ENCODE peak calls at places on chromosomes 13 and 19, in four cellular contexts. One of them, this sample, is unnamed.

GRCh38 chr19:37989855-37990254 is 82.8 kb downstream of the SIPA1L3 start:
- DNase-seq in A549: no peak
- DNase-seq in stomach: no peak
- DNase-seq in transverse colon: no peak
- DNase-seq in this sample: no peak

GRCh38 chr19:10193666-10194499 is 870 bp downstream of the DNMT1 start:
- DNase-seq in stomach: no peak
- DNase-seq in transverse colon: peak; percentile 10
- DNase-seq in A549: peak; percentile 49
- DNase-seq in this sample: no peak

GRCh38 chr13:50951366-50951765 is 41.8 kb downstream of the RNASEH2B start:
- DNase-seq in stomach: no peak
- DNase-seq in transverse colon: no peak
- DNase-seq in A549: no peak
- DNase-seq in this sample: no peak

GRCh38 chr19:45475537-45476348 is 7.9 kb downstream of the FOSB start:
- DNase-seq in A549: no peak
- DNase-seq in transverse colon: no peak
- DNase-seq in stomach: no peak
- DNase-seq in this sample: no peak

GRCh38 chr19:48403606-48404005 is 10.1 kb downstream of the GRIN2D start:
- DNase-seq in stomach: no peak
- DNase-seq in A549: no peak
- DNase-seq in transverse colon: peak; percentile 60
- DNase-seq in this sample: no peak

GRCh38 chr13:20360041-20360491 is 127.9 kb upstream of the GJB6 start:
- DNase-seq in stomach: no peak
- DNase-seq in transverse colon: no peak
- DNase-seq in A549: no peak
- DNase-seq in this sample: no peak

GRCh38 chr19:40412866-40413265 is 312 bp downstream of the PRX start:
- DNase-seq in transverse colon: no peak
- DNase-seq in stomach: no peak
- DNase-seq in A549: no peak
- DNase-seq in this sample: no peak

GRCh38 chr19:47512183-47512947 is 2.5 kb downstream of the NAPA start:
- DNase-seq in stomach: peak; percentile 83
- DNase-seq in transverse colon: peak; percentile 77
- DNase-seq in A549: no peak
- DNase-seq in this sample: peak; percentile 60

GRCh38 chr19:17170538-17171297 is 44.4 kb upstream of the USE1 start:
- DNase-seq in A549: no peak
- DNase-seq in transverse colon: no peak
- DNase-seq in stomach: no peak
- DNase-seq in this sample: no peak

GRCh38 chr19:23777216-23777615 is 18.5 kb upstream of the ZNF681 start:
- DNase-seq in transverse colon: peak; percentile 31
- DNase-seq in stomach: no peak
- DNase-seq in A549: no peak
- DNase-seq in this sample: no peak

GRCh38 chr13:102367836-102368235 is 34.0 kb downstream of the FGF14 start:
- DNase-seq in A549: no peak
- DNase-seq in stomach: no peak
- DNase-seq in transverse colon: no peak
- DNase-seq in this sample: no peak

GRCh38 chr19:17097593-17098126 is 22.1 kb downstream of the MYO9B start:
- DNase-seq in transverse colon: no peak
- DNase-seq in A549: no peak
- DNase-seq in stomach: no peak
- DNase-seq in this sample: no peak

GRCh38 chr19:35098413-35099049 is 17.1 kb upstream of the FXYD3 start:
- DNase-seq in A549: no peak
- DNase-seq in transverse colon: no peak
- DNase-seq in stomach: peak; percentile 85
- DNase-seq in this sample: no peak

GRCh38 chr13:44629465-44630183 is 53.5 kb upstream of the TSC22D1 start:
- DNase-seq in stomach: no peak
- DNase-seq in transverse colon: no peak
- DNase-seq in A549: no peak
- DNase-seq in this sample: no peak

GRCh38 chr19:39212377-39212742 is 8.3 kb upstream of the SYCN start:
- DNase-seq in transverse colon: peak; percentile 26
- DNase-seq in stomach: peak; percentile 59
- DNase-seq in A549: no peak
- DNase-seq in this sample: no peak

GRCh38 chr13:66845393-66845792 is 384.7 kb downstream of the PCDH9 start:
- DNase-seq in stomach: no peak
- DNase-seq in A549: no peak
- DNase-seq in transverse colon: no peak
- DNase-seq in this sample: no peak

GRCh38 chr13:24360106-24360505 is 50.7 kb downstream of the C1QTNF9 start:
- DNase-seq in stomach: no peak
- DNase-seq in A549: no peak
- DNase-seq in transverse colon: no peak
- DNase-seq in this sample: no peak

GRCh38 chr19:46346821-46347571 is at the start of gene PPP5C:
- DNase-seq in A549: peak; percentile 100
- DNase-seq in transverse colon: peak; percentile 95
- DNase-seq in stomach: peak; percentile 95
- DNase-seq in this sample: peak; percentile 92

GRCh38 chr13:49976314-49977258 is 20.3 kb upstream of the TRIM13 start:
- DNase-seq in transverse colon: peak; percentile 81
- DNase-seq in A549: peak; percentile 41
- DNase-seq in stomach: peak; percentile 83
- DNase-seq in this sample: peak; percentile 64

GRCh38 chr19:49803529-49803856 is 9.6 kb downstream of the FUZ start:
- DNase-seq in stomach: no peak
- DNase-seq in transverse colon: no peak
- DNase-seq in A549: no peak
- DNase-seq in this sample: no peak

GRCh38 chr19:14772995-14773394 is 5.4 kb downstream of the ADGRE2 start:
- DNase-seq in stomach: no peak
- DNase-seq in A549: no peak
- DNase-seq in transverse colon: no peak
- DNase-seq in this sample: no peak

GRCh38 chr19:11390359-11390758 is 6.2 kb upstream of the EPOR start:
- DNase-seq in stomach: no peak
- DNase-seq in transverse colon: no peak
- DNase-seq in A549: no peak
- DNase-seq in this sample: no peak

GRCh38 chr13:23901365-23901764 is 4.1 kb upstream of the C1QTNF9B start:
- DNase-seq in transverse colon: no peak
- DNase-seq in A549: no peak
- DNase-seq in stomach: no peak
- DNase-seq in this sample: no peak

GRCh38 chr19:3710265-3710812 is 2.2 kb downstream of the TJP3 start:
- DNase-seq in stomach: peak; percentile 99
- DNase-seq in transverse colon: peak; percentile 97
- DNase-seq in A549: peak; percentile 82
- DNase-seq in this sample: no peak

GRCh38 chr19:3716147-3716668 is 8.0 kb downstream of the TJP3 start:
- DNase-seq in A549: no peak
- DNase-seq in transverse colon: no peak
- DNase-seq in stomach: no peak
- DNase-seq in this sample: no peak

GRCh38 chr19:3707868-3708206 is 347 bp upstream of the TJP3 start:
- DNase-seq in stomach: no peak
- DNase-seq in transverse colon: no peak
- DNase-seq in A549: no peak
- DNase-seq in this sample: no peak

GRCh38 chr19:3708207-3708931 is at the start of gene TJP3:
- DNase-seq in transverse colon: peak; percentile 87
- DNase-seq in A549: no peak
- DNase-seq in stomach: peak; percentile 85
- DNase-seq in this sample: no peak

GRCh38 chr19:3712663-3713531 is 4.7 kb downstream of the TJP3 start:
- DNase-seq in transverse colon: peak; percentile 78
- DNase-seq in stomach: peak; percentile 80
- DNase-seq in A549: no peak
- DNase-seq in this sample: no peak
- TF ChIP-seq EP300 in transverse colon: no peak
- TF ChIP-seq EP300 in stomach: no peak
- TF ChIP-seq EP300 in A549: no peak
- TF ChIP-seq EP300 in this sample: no peak

GRCh38 chr19:5680437-5681368 is at the start of the genes HSD11B1L and MICOS13:
- DNase-seq in stomach: peak; percentile 98
- DNase-seq in A549: peak; percentile 87
- DNase-seq in transverse colon: peak; percentile 99
- DNase-seq in this sample: peak; percentile 98
- TF ChIP-seq EP300 in stomach: no peak
- TF ChIP-seq EP300 in A549: no peak
- TF ChIP-seq EP300 in transverse colon: no peak
- TF ChIP-seq EP300 in this sample: peak; percentile 35

GRCh38 chr13:40313269-40314200 is 352.9 kb downstream of the FOXO1 start:
- DNase-seq in stomach: no peak
- DNase-seq in transverse colon: no peak
- DNase-seq in A549: no peak
- DNase-seq in this sample: no peak
- TF ChIP-seq EP300 in stomach: no peak
- TF ChIP-seq EP300 in transverse colon: no peak
- TF ChIP-seq EP300 in A549: no peak
- TF ChIP-seq EP300 in this sample: no peak

GRCh38 chr19:57671124-57671895 is 2.6 kb downstream of the ZSCAN4 start:
- DNase-seq in transverse colon: no peak
- DNase-seq in stomach: no peak
- DNase-seq in A549: no peak
- DNase-seq in this sample: no peak

GRCh38 chr19:57665261-57665806 is 3.4 kb upstream of the ZSCAN4 start:
- DNase-seq in A549: no peak
- DNase-seq in transverse colon: no peak
- DNase-seq in stomach: no peak
- DNase-seq in this sample: no peak

GRCh38 chr19:57672466-57672865 is 3.7 kb downstream of the ZSCAN4 start:
- DNase-seq in transverse colon: no peak
- DNase-seq in A549: no peak
- DNase-seq in stomach: no peak
- DNase-seq in this sample: no peak

GRCh38 chr19:57667220-57667619 is 1.5 kb upstream of the ZSCAN4 start:
- DNase-seq in stomach: no peak
- DNase-seq in A549: no peak
- DNase-seq in transverse colon: no peak
- DNase-seq in this sample: no peak

GRCh38 chr19:57668635-57669034 is at the start of gene ZSCAN4:
- DNase-seq in transverse colon: no peak
- DNase-seq in stomach: no peak
- DNase-seq in A549: no peak
- DNase-seq in this sample: no peak
- TF ChIP-seq EP300 in transverse colon: no peak
- TF ChIP-seq EP300 in stomach: no peak
- TF ChIP-seq EP300 in A549: no peak
- TF ChIP-seq EP300 in this sample: no peak

DNA sequence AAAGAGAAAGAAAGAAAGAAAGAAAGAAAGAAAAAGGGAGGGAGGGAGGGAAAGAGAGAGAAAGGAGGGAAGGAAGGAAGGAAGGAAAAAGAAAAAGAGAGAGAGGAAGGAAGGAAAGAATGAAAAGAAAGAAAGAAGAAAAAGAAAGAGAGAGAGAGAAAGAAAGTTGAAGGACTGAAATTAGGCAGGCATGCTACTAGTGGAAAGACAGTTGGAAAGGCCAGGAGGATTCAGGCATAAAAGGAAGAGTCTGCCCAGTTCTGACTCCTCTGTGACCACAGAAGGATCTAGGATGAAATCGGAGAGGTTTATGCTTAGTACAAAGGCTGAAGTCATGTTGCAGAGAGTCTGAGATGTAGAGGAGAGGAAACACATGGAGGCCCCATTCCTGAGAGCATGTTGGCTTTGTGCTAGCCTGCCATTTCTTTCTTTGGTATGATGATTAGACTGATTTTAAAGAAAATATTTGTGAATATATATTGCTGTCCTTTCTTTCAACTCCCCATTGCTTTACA is 246.5 kb upstream of the ARGLU1 start:
- DNase-seq in stomach: no peak
- DNase-seq in A549: no peak
- DNase-seq in transverse colon: no peak
- DNase-seq in this sample: no peak
- TF ChIP-seq EP300 in stomach: no peak
- TF ChIP-seq EP300 in A549: no peak
- TF ChIP-seq EP300 in transverse colon: no peak
- TF ChIP-seq EP300 in this sample: no peak

DNA sequence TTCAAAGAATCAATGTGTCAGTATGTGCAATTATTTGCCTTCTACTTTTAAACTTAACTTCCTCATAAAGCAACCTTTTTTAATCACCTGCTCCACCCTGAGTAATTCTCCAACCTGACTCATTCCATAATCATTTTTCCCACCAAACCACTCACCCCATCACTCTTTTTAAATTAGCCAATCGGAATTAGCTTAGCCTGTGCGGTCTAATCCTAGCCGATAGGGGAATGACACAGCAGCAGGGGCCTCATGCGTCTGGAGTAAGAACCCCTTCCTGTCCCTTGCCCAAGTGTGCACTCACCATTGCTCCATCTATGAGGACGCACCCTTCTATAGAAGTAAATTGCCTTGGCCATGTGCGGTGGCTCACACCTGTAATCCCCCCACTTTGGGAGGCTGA is 27.4 kb upstream of the ZNF83 start:
- DNase-seq in stomach: no peak
- DNase-seq in A549: no peak
- DNase-seq in transverse colon: no peak
- DNase-seq in this sample: no peak
- TF ChIP-seq EP300 in stomach: no peak
- TF ChIP-seq EP300 in A549: no peak
- TF ChIP-seq EP300 in transverse colon: no peak
- TF ChIP-seq EP300 in this sample: no peak

This sample was measured in ovary.